ENCODE peak calls at places on chromosomes 13 and 19, in ten cellular contexts. M is T-helper 2 cell; C is AG04449; E is stimulated activated CD4-positive, alpha-beta T cell treated with anti-CD3 and anti-CD28 coated beads, Interleukin-15, amount 100 ng/mL, for 24 hours; U is aorta; H is AG09319; V is iPS-NIHi11; N is HS-5; W is cardiac fibroblast; Z is activated CD8-positive, alpha-beta memory T cell treated with anti-CD3 and anti-CD28 coated beads for 48 hours. Y is an unnamed sample.

GRCh38 chr13:52665325-52665724 is 12.7 kb downstream of the SUGT1 start:
- DNase-seq in M (peak; percentile 4), C (no peak), E (no peak), U (no peak), H (no peak), V (peak; percentile 18), N (no peak), W (peak; percentile 47), Z (no peak), Y (no peak)

GRCh38 chr13:106477303-106477702 is 58.2 kb downstream of the EFNB2 start:
- DNase-seq in M (no peak), C (no peak), E (no peak), U (no peak), H (no peak), V (no peak), N (no peak), W (no peak), Z (no peak), Y (no peak)

GRCh38 chr13:23754506-23754905 is 134.7 kb downstream of the MIPEP start:
- DNase-seq in M (peak; percentile 22), C (no peak), E (peak; percentile 27), U (no peak), H (no peak), V (no peak), N (no peak), W (no peak), Z (no peak), Y (no peak)

GRCh38 chr13:44385401-44385800 is 11.8 kb downstream of the SERP2 start:
- DNase-seq in M (no peak), C (no peak), E (no peak), U (no peak), H (no peak), V (no peak), N (no peak), W (no peak), Z (no peak), Y (no peak)

GRCh38 chr19:1287622-1288527 is 2.2 kb downstream of the EFNA2 start:
- DNase-seq in M (no peak), C (no peak), E (no peak), U (no peak), H (no peak), V (no peak), N (no peak), W (no peak), Z (no peak), Y (no peak)

GRCh38 chr19:46748325-46749109 is 2.3 kb upstream of the STRN4 start:
- DNase-seq in M (peak; percentile 40), C (no peak), E (peak; percentile 87), U (peak; percentile 84), H (no peak), V (no peak), N (no peak), W (peak; percentile 79), Z (no peak), Y (no peak)

GRCh38 chr19:1512671-1513491 is at the start of gene ADAMTSL5:
- DNase-seq in M (peak; percentile 37), C (no peak), E (peak; percentile 86), U (peak; percentile 74), H (peak; percentile 32), V (peak; percentile 79), N (no peak), W (peak; percentile 70), Z (peak; percentile 57), Y (no peak)

GRCh38 chr19:2046046-2046907 is 4.8 kb downstream of the MKNK2 start:
- DNase-seq in M (no peak), C (no peak), E (no peak), U (peak; percentile 44), H (no peak), V (no peak), N (no peak), W (no peak), Z (no peak), Y (no peak)

GRCh38 chr19:16336571-16336970 is 11.9 kb downstream of the KLF2 start:
- DNase-seq in M (no peak), C (no peak), E (no peak), U (no peak), H (no peak), V (no peak), N (no peak), W (peak; percentile 47), Z (no peak), Y (no peak)

GRCh38 chr19:50377051-50377441 is 789 bp downstream of the NR1H2 start:
- DNase-seq in M (peak; percentile 38), C (no peak), E (peak; percentile 69), U (no peak), H (no peak), V (peak; percentile 67), N (no peak), W (no peak), Z (no peak), Y (no peak)

GRCh38 chr13:110531671-110532083 is 29.8 kb downstream of the RAB20 start:
- DNase-seq in M (no peak), C (no peak), E (no peak), U (no peak), H (no peak), V (no peak), N (no peak), W (no peak), Z (no peak), Y (no peak)

GRCh38 chr13:30529085-30529815 is 63.5 kb upstream of the HMGB1 start:
- DNase-seq in M (no peak), C (no peak), E (no peak), U (no peak), H (no peak), V (no peak), N (no peak), W (no peak), Z (no peak), Y (no peak)

GRCh38 chr13:97574926-97575325 is 141.0 kb downstream of the RAP2A start:
- DNase-seq in M (no peak), C (no peak), E (no peak), U (peak; percentile 53), H (no peak), V (peak; percentile 41), N (no peak), W (peak; percentile 62), Z (no peak), Y (no peak)

GRCh38 chr13:66210677-66211076 is 1019.5 kb downstream of the PCDH9 start:
- DNase-seq in M (no peak), C (peak; percentile 85), E (no peak), U (no peak), H (peak; percentile 8), V (no peak), N (peak; percentile 36), W (peak; percentile 88), Z (no peak), Y (no peak)

GRCh38 chr13:49057176-49057575 is 81.5 kb downstream of the FNDC3A start:
- DNase-seq in M (no peak), C (no peak), E (no peak), U (no peak), H (no peak), V (no peak), N (no peak), W (peak; percentile 14), Z (no peak), Y (no peak)

GRCh38 chr19:38389101-38389925 is 816 bp downstream of the SPRED3 start:
- DNase-seq in M (no peak), C (no peak), E (peak; percentile 18), U (peak; percentile 78), H (no peak), V (peak; percentile 47), N (no peak), W (peak; percentile 81), Z (no peak), Y (no peak)

GRCh38 chr19:28472843-28473242 is 740.1 kb downstream of the UQCRFS1 start:
- DNase-seq in M (no peak), C (no peak), E (no peak), U (peak; percentile 73), H (no peak), V (no peak), N (no peak), W (no peak), Z (no peak), Y (no peak)

GRCh38 chr19:49801966-49802661 is 11.0 kb downstream of the FUZ start:
- DNase-seq in M (no peak), C (no peak), E (no peak), U (peak; percentile 90), H (peak; percentile 54), V (peak; percentile 91), N (no peak), W (peak; percentile 93), Z (no peak), Y (peak; percentile 61)

GRCh38 chr13:39967199-39967959 is 311.9 kb downstream of the COG6 start:
- DNase-seq in M (no peak), C (no peak), E (no peak), U (no peak), H (no peak), V (no peak), N (no peak), W (no peak), Z (no peak), Y (no peak)

GRCh38 chr19:15253513-15253912 is 21.3 kb upstream of the EPHX3 start:
- DNase-seq in M (no peak), C (no peak), E (no peak), U (peak; percentile 62), H (no peak), V (no peak), N (no peak), W (no peak), Z (no peak), Y (no peak)

GRCh38 chr19:44848805-44849457 is 2.8 kb downstream of the NECTIN2 start:
- DNase-seq in M (no peak), C (no peak), E (no peak), U (no peak), H (no peak), V (no peak), N (no peak), W (no peak), Z (no peak), Y (no peak)